ENCODE peak calls at places on chromosome 13, in ten cellular contexts. B, K, S, W, R, G, A, D, M and N are unnamed samples.

GRCh38 chr13:39538826-39539555 is 64.0 kb downstream of the LHFPL6 start:
- DNase-seq in W (no peak), A (peak), D (no peak), B (no peak), M (no peak), R (no peak), K (no peak), G (no peak), S (no peak), N (no peak)

GRCh38 chr13:20969182-20969581 is 66.6 kb upstream of the XPO4 start:
- DNase-seq in S (no peak), B (no peak), D (peak), A (no peak), K (no peak), R (no peak), G (no peak), W (no peak), M (no peak), N (no peak)

GRCh38 chr13:32581177-32581786 is 5.0 kb upstream of the PDS5B start:
- DNase-seq in M (peak), B (no peak), D (no peak), W (no peak), S (no peak), A (no peak), R (peak), G (no peak), K (no peak), N (no peak)

GRCh38 chr13:48954086-48954485 is 21.6 kb upstream of the FNDC3A start:
- DNase-seq in K (no peak), M (no peak), W (no peak), S (no peak), G (no peak), A (no peak), R (no peak), D (no peak), B (no peak), N (no peak)

GRCh38 chr13:30737511-30738342 is 2.4 kb downstream of the ALOX5AP start:
- DNase-seq in A (no peak), B (no peak), M (no peak), K (no peak), R (no peak), G (no peak), D (no peak), W (no peak), S (no peak), N (no peak)

GRCh38 chr13:89470901-89471300 is 1799.7 kb downstream of the SLITRK5 start:
- DNase-seq in D (no peak), R (no peak), S (no peak), A (no peak), K (no peak), M (no peak), B (no peak), W (no peak), G (no peak), N (no peak)

GRCh38 chr13:75101997-75102720 is 379.8 kb downstream of the TBC1D4 start:
- DNase-seq in W (no peak), K (no peak), M (peak), S (peak), A (no peak), D (no peak), G (no peak), B (no peak), R (peak), N (no peak)

GRCh38 chr13:56755181-56755580 is 385.5 kb upstream of the PRR20A start:
- DNase-seq in R (peak), K (no peak), G (no peak), A (no peak), S (peak), D (no peak), B (no peak), W (no peak), M (peak), N (no peak)

GRCh38 chr13:106337096-106337495 is 198.4 kb downstream of the EFNB2 start:
- DNase-seq in A (peak), W (no peak), K (no peak), M (no peak), D (peak), S (no peak), G (no peak), B (no peak), R (no peak), N (no peak)

GRCh38 chr13:104571161-104571889 is 1505.1 kb upstream of the SLC10A2 start:
- DNase-seq in M (peak), K (peak), B (peak), W (peak), G (peak), S (peak), R (peak), A (peak), D (peak), N (no peak)

GRCh38 chr13:106143930-106144709 is 391.3 kb downstream of the EFNB2 start:
- DNase-seq in W (no peak), G (peak), S (no peak), A (no peak), B (no peak), K (no peak), M (peak), R (no peak), D (peak), N (no peak)

GRCh38 chr13:39859898-39860297 is 204.4 kb downstream of the COG6 start:
- DNase-seq in S (no peak), R (no peak), K (no peak), G (no peak), B (no peak), W (no peak), D (no peak), M (no peak), A (no peak), N (no peak)

GRCh38 chr13:89307278-89307677 is 1636.1 kb downstream of the SLITRK5 start:
- DNase-seq in K (no peak), A (no peak), B (no peak), M (no peak), D (no peak), W (no peak), G (no peak), R (no peak), S (no peak), N (no peak)

DNA sequence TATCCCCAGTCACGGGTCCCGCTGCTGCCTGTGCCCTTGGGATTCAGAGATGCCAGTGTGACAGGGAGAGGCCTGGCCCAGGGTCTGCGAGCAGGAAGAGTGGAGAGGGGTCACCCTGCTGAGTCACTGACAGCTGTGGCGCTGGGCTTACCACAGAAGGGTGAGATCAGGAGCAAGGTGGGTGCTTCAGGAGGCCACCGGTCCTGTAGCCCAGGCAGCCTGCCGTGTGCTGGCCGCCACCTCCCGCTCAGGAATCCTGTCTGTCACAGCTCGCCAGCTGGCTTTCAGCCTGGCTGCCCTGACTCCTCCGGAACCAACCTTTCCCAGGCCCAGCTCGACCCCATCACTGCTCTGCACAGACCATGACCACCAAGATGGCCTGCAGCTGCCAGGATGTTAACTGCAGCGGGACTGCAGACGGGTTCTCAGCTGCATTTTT is 25.3 kb downstream of the NAXD start:
- DNase-seq in S (peak), M (no peak), K (no peak), D (no peak), G (no peak), R (no peak), B (no peak), A (no peak), W (no peak), N (no peak)
- H3K27ac ChIP-seq in S (peak), M (peak), K (no peak), D (no peak), G (no peak), R (no peak), B (peak), A (no peak), W (no peak), N (no peak)

GRCh38 chr13:114173753-114174152 is 5.3 kb upstream of the CFAP97D2 start:
- DNase-seq in S (no peak), K (no peak), M (no peak), G (no peak), W (no peak), B (no peak), D (no peak), R (no peak), A (peak), N (no peak)
- H3K27ac ChIP-seq in S (no peak), K (no peak), M (no peak), G (no peak), W (no peak), B (no peak), D (no peak), R (no peak), A (no peak), N (no peak)

GRCh38 chr13:94163535-94163934 is 315.9 kb downstream of the DCT start:
- DNase-seq in S (no peak), W (no peak), D (no peak), A (no peak), G (no peak), R (no peak), M (no peak), K (no peak), B (no peak), N (no peak)

GRCh38 chr13:94157705-94158218 is 321.7 kb downstream of the DCT start:
- DNase-seq in D (no peak), R (no peak), G (no peak), W (no peak), A (no peak), B (peak), K (no peak), S (no peak), M (no peak), N (no peak)

GRCh38 chr13:94160875-94161274 is 318.6 kb downstream of the DCT start:
- DNase-seq in M (no peak), K (no peak), B (no peak), G (no peak), S (no peak), A (no peak), D (no peak), W (no peak), R (no peak), N (no peak)

GRCh38 chr13:94162289-94162688 is 317.2 kb downstream of the DCT start:
- DNase-seq in G (no peak), R (no peak), B (no peak), W (no peak), K (no peak), A (no peak), S (no peak), D (no peak), M (no peak), N (no peak)
- H3K27ac ChIP-seq in G (no peak), R (no peak), B (no peak), W (no peak), K (no peak), A (no peak), S (no peak), D (no peak), M (no peak), N (no peak)

GRCh38 chr13:98888890-98889279 is 89.0 kb downstream of the DOCK9 start:
- DNase-seq in A (no peak), S (no peak), W (no peak), K (no peak), B (no peak), D (no peak), M (no peak), G (no peak), R (no peak), N (no peak)

GRCh38 chr13:98890920-98891319 is 86.9 kb downstream of the DOCK9 start:
- DNase-seq in D (no peak), A (no peak), W (no peak), K (no peak), M (peak), S (peak), R (no peak), G (no peak), B (no peak), N (no peak)

GRCh38 chr13:98888222-98888889 is 89.5 kb downstream of the DOCK9 start:
- DNase-seq in S (no peak), B (no peak), D (no peak), K (no peak), R (no peak), M (peak), A (no peak), G (no peak), W (no peak), N (no peak)

GRCh38 chr13:98890186-98890585 is 87.7 kb downstream of the DOCK9 start:
- DNase-seq in M (no peak), W (peak), R (no peak), D (peak), S (no peak), G (no peak), K (peak), B (no peak), A (peak), N (no peak)

GRCh38 chr13:98889419-98890079 is 88.3 kb downstream of the DOCK9 start:
- DNase-seq in G (no peak), A (no peak), K (no peak), S (no peak), M (no peak), B (no peak), R (no peak), W (no peak), D (peak), N (no peak)
- H3K27ac ChIP-seq in G (no peak), A (no peak), K (no peak), S (no peak), M (no peak), B (no peak), R (no peak), W (no peak), D (peak), N (no peak)

DNA sequence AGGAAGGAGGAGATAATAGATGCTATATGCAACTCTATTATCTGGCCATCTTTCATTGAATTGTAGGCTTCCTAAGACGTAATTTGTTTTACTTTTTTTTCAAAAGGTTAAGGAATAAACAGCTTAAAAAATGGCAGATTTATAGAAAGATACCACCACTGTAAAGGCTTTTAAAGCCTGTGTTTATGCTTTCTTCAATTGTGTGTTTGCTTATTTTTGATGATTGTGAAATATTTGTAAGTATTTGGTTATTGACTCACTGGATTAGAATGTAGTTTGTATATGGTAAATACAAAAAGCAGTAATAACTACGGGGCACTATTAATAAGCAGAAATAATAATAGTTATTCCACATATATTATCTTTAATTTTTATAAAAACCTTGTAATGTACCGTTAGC is 437.9 kb downstream of the KLF5 start:
- DNase-seq in A (no peak), R (no peak), W (no peak), K (no peak), G (no peak), D (peak), M (no peak), S (no peak), B (no peak), N (no peak)
- H3K27ac ChIP-seq in A (no peak), R (no peak), W (no peak), K (no peak), G (no peak), D (no peak), M (no peak), S (no peak), B (no peak), N (no peak)

GRCh38 chr13:80452279-80452678 is 111.4 kb upstream of the SPRY2 start:
- DNase-seq in D (no peak), R (no peak), M (no peak), A (no peak), S (no peak), W (no peak), G (no peak), K (no peak), B (no peak), N (no peak)

GRCh38 chr13:80444240-80445015 is 103.5 kb upstream of the SPRY2 start:
- DNase-seq in S (no peak), W (no peak), D (no peak), M (no peak), R (no peak), A (no peak), B (no peak), K (no peak), G (no peak), N (no peak)

GRCh38 chr13:80448725-80449124 is 107.8 kb upstream of the SPRY2 start:
- DNase-seq in D (no peak), M (no peak), S (no peak), K (no peak), A (no peak), W (no peak), G (no peak), R (no peak), B (no peak), N (no peak)

GRCh38 chr13:80442613-80443012 is 101.7 kb upstream of the SPRY2 start:
- DNase-seq in W (no peak), M (no peak), D (no peak), R (no peak), K (no peak), A (no peak), B (no peak), G (no peak), S (no peak), N (no peak)

DNA sequence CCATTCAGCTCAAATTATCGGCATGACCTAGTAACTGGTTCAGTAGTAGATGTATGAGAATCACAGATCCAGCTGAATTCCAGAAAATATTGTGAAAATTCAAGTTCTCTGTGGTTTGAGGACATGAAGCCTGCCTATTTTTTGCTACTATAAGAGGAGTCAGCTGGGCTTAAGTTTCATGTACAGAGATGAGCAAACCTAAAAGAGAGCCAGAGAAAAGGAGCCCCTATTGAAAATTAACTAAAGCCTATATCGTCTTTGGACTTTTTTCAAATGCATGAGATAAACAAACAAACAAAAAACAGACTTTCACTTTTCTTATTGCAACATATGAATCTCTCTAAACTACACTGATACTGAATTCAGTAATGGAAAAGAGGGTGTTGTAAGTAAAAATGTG is 106.8 kb upstream of the SPRY2 start:
- DNase-seq in A (no peak), K (no peak), G (no peak), W (no peak), D (no peak), S (no peak), M (no peak), R (no peak), B (no peak), N (no peak)
- H3K27ac ChIP-seq in A (no peak), K (no peak), G (no peak), W (no peak), D (no peak), S (no peak), M (no peak), R (no peak), B (no peak), N (no peak)

DNA sequence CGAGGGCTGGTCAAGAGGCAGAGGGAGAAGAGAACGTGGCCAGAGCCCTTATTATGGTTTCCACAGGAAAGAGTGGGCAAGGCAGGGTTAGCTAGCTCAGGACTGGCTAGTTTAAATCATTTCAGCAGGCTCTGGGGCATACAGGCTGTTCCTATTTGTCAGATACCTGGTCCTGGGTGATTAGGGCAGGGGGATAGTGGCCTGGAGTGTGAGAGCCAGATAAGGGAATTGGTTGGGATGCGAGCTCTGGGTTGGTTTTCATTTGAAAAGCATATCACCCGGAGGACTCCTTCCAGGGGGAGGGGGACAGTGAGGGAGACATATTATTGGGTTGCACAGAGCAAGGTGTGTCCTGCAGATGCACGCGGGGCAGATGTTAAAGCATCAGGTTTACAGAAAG is 75.3 kb upstream of the CLDN10 start:
- DNase-seq in G (no peak), D (no peak), B (no peak), A (no peak), M (no peak), W (no peak), K (no peak), S (no peak), R (no peak), N (no peak)
- H3K27ac ChIP-seq in G (no peak), D (no peak), B (no peak), A (no peak), M (no peak), W (no peak), K (no peak), S (no peak), R (no peak), N (no peak)

DNA sequence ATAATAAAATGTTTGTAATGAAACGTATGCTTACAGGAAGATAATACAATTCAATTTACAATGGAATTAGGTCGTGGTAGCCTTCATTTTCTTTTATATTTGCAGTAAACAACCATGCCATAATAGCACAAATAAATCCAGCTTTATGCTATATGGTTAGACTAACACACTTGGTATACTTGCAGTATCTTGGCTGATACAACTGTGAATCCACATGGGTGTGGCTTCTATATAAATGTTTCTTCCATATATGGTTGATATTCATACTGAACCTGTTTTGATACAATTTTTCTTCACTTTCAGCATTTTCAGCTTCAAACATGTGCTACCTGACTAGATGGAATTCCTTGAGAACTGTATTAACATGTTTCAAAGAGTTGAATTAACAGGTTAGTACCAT is 20.4 kb upstream of the SPRY2 start:
- DNase-seq in W (no peak), K (no peak), R (no peak), G (no peak), A (no peak), S (no peak), D (no peak), M (no peak), B (no peak), N (no peak)
- H3K27ac ChIP-seq in W (no peak), K (no peak), R (no peak), G (no peak), A (no peak), S (no peak), D (no peak), M (no peak), B (no peak), N (no peak)